ENCODE peak calls at places on chromosomes 12 and 14, in six cellular contexts. Y, K, Q, D, V and X are unnamed samples. For H3K9me3, the result is how much of the 10 kb centered on the place peaks cover.

GRCh38 chr12:100970894-100971293 is 176.3 kb downstream of the ANO4 start:
- DNase-seq in K (no peak), D (no peak), V (no peak), Q (no peak), Y (no peak), X (no peak)

GRCh38 chr12:57883057-57883456 is 36.5 kb upstream of the CTDSP2 start:
- DNase-seq in D (no peak), V (no peak), Y (no peak), Q (no peak), K (no peak), X (no peak)

GRCh38 chr12:6765634-6766581 is at the start of gene PTMS:
- DNase-seq in Q (peak), V (peak), D (peak), K (peak), Y (peak), X (no peak)

GRCh38 chr14:68819260-68819691 is 26.4 kb upstream of the ZFP36L1 start:
- DNase-seq in D (no peak), Q (peak), V (no peak), K (peak), Y (peak), X (no peak)

GRCh38 chr14:50770586-50770985 is 60.4 kb downstream of the NIN start:
- DNase-seq in D (no peak), K (no peak), V (no peak), Y (no peak), Q (no peak), X (no peak)

GRCh38 chr12:98998697-98999299 is 353.7 kb downstream of the APAF1 start:
- DNase-seq in Q (peak), D (no peak), K (no peak), V (no peak), Y (no peak), X (no peak)

GRCh38 chr14:57261604-57262003 is 7.1 kb downstream of the EXOC5 start:
- DNase-seq in K (no peak), Y (no peak), V (no peak), D (no peak), Q (no peak), X (no peak)

GRCh38 chr12:78793491-78793890 is 71.1 kb upstream of the SYT1 start:
- DNase-seq in Q (no peak), V (no peak), Y (no peak), K (no peak), D (no peak), X (no peak)

GRCh38 chr12:88142610-88142991 is 494 bp downstream of the TMTC3 start:
- DNase-seq in Y (peak), Q (peak), D (peak), V (no peak), K (no peak), X (no peak)

GRCh38 chr12:108175310-108175709 is 46.2 kb downstream of the WSCD2 start:
- DNase-seq in Y (no peak), D (no peak), K (no peak), Q (no peak), V (no peak), X (no peak)

GRCh38 chr12:77830502-77830901 is at the start of gene NAV3:
- DNase-seq in Q (no peak), K (no peak), D (no peak), V (no peak), Y (no peak), X (no peak)

GRCh38 chr12:12890815-12891645 is at the start of gene GPRC5A:
- DNase-seq in D (peak), Q (peak), Y (peak), K (peak), V (peak), X (peak)
- H3K9me3 ChIP-seq in D (under half), Q (under half), Y (under half), K (under half), V (under half), X (under half)

GRCh38 chr12:64922853-64923252 is 98.4 kb downstream of the TBC1D30 start:
- DNase-seq in D (no peak), Q (no peak), Y (no peak), K (no peak), V (no peak), X (no peak)
- H3K9me3 ChIP-seq in D (under half), Q (under half), Y (under half), K (under half), V (under half), X (under half)

GRCh38 chr12:110007874-110008273 is 8.6 kb downstream of the ANKRD13A start:
- DNase-seq in K (no peak), Y (no peak), Q (no peak), D (no peak), V (no peak), X (no peak)

GRCh38 chr12:110010853-110011835 is 11.9 kb downstream of the ANKRD13A start:
- DNase-seq in V (no peak), D (no peak), K (no peak), Y (no peak), Q (no peak), X (no peak)

GRCh38 chr12:110012137-110012536 is 12.9 kb downstream of the ANKRD13A start:
- DNase-seq in K (no peak), Q (peak), Y (no peak), D (no peak), V (no peak), X (no peak)

GRCh38 chr12:110015132-110015531 is 15.9 kb downstream of the ANKRD13A start:
- DNase-seq in Q (no peak), D (no peak), Y (no peak), K (no peak), V (no peak), X (no peak)

GRCh38 chr12:110012659-110013058 is 13.4 kb downstream of the ANKRD13A start:
- DNase-seq in Q (no peak), K (no peak), D (no peak), Y (no peak), V (no peak), X (no peak)
- H3K9me3 ChIP-seq in Q (under half), K (under half), D (under half), Y (under half), V (under half), X (under half)

GRCh38 chr14:55316528-55316927 is 45.3 kb downstream of the FBXO34 start:
- DNase-seq in K (no peak), D (no peak), V (no peak), Q (peak), Y (no peak), X (no peak)
- H3K9me3 ChIP-seq in K (under half), D (under half), V (under half), Q (under half), Y (under half), X (under half)

GRCh38 chr12:34384693-34385092 is 362.4 kb downstream of the ALG10 start:
- DNase-seq in Q (no peak), K (no peak), D (no peak), V (no peak), Y (no peak), X (no peak)
- H3K9me3 ChIP-seq in Q (under half), K (under half), D (half or more), V (under half), Y (under half), X (under half)

GRCh38 chr14:26370118-26370517 is 227.7 kb downstream of the NOVA1 start:
- DNase-seq in K (no peak), Q (peak), V (no peak), D (no peak), Y (no peak), X (no peak)
- H3K9me3 ChIP-seq in K (under half), Q (under half), V (under half), D (under half), Y (under half), X (under half)

DNA sequence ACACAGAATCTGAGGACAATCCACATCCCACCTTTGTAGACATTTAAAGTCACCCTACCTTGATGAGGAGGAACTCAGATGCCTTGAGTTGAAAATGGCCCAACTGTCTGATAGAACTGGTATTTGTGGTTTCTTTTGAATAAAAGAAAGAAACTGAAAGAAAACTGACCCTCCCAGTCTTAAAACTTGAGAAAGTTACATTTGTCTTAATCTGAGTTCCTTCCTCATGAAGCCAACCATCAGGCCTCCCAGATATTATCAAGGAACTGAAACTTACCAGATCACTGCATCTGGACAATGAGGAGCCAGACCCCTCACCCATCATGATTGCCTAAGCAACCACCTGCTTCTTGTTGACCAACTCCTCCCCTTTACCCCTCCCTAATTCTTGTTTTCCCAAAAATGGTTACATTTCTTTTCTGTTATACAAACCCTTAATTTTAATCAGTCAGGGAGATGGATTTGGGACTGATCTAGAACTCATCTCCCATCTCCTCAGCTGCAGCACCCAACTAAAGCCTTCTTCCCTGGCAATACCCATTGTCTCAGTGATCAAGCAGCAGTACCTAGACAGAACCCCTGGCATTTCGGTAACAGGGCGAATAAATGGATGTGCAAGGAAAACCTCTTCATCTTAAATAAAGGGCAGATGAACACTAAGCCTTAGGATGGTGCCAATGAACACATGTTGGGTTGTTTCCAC is 72.0 kb upstream of the RESF1 start:
- DNase-seq in K (no peak), Y (no peak), Q (no peak), D (no peak), V (no peak), X (no peak)
- H3K9me3 ChIP-seq in K (under half), Y (under half), Q (under half), D (under half), V (under half), X (under half)

GRCh38 chr12:31846405-31846804 is 112.8 kb upstream of the RESF1 start:
- DNase-seq in Y (no peak), D (no peak), Q (no peak), V (no peak), K (no peak), X (no peak)
- H3K9me3 ChIP-seq in Y (under half), D (under half), Q (under half), V (under half), K (under half), X (under half)